ENCODE peak calls at places on chromosomes 5 and 9, in ten cellular contexts. A, C, L, K, Q, F, N, Z, Y and I are unnamed samples.

GRCh38 chr9:77588319-77588937 is 59.7 kb downstream of the GNA14 start:
- DNase-seq in C (no peak), Q (no peak), Z (no peak), K (no peak), N (peak; percentile 73), L (peak; percentile 57), Y (peak; percentile 21), F (no peak), A (no peak), I (peak; percentile 13)

GRCh38 chr9:23341346-23341745 is 484.7 kb downstream of the ELAVL2 start:
- DNase-seq in A (no peak), Y (no peak), F (no peak), L (no peak), N (no peak), K (no peak), Q (no peak), C (no peak), Z (no peak), I (no peak)

GRCh38 chr5:54845567-54845941 is 139.8 kb downstream of the ESM1 start:
- DNase-seq in F (no peak), L (peak; percentile 4), A (no peak), N (peak; percentile 62), Q (no peak), C (no peak), Y (no peak), Z (no peak), K (no peak), I (peak; percentile 63)

GRCh38 chr5:145479862-145480261 is 355.3 kb downstream of the PRELID2 start:
- DNase-seq in N (no peak), C (no peak), Z (no peak), Q (no peak), F (no peak), Y (no peak), K (no peak), L (no peak), A (no peak), I (no peak)

GRCh38 chr5:59095480-59095879 is 512.6 kb downstream of the RAB3C start:
- DNase-seq in L (no peak), K (no peak), Z (no peak), N (peak; percentile 42), C (no peak), A (no peak), Y (no peak), F (no peak), Q (no peak), I (no peak)

GRCh38 chr9:14661421-14662059 is 31.7 kb downstream of the ZDHHC21 start:
- DNase-seq in K (no peak), A (no peak), L (peak; percentile 63), Q (peak; percentile 6), C (no peak), F (no peak), Y (no peak), Z (no peak), N (no peak), I (no peak)

GRCh38 chr9:110769667-110770066 is 101.1 kb downstream of the MUSK start:
- DNase-seq in K (no peak), Q (no peak), C (no peak), N (no peak), Y (no peak), F (no peak), A (no peak), L (no peak), Z (no peak), I (no peak)

GRCh38 chr5:131382407-131383395 is 118.8 kb downstream of the CDC42SE2 start:
- DNase-seq in Y (peak; percentile 62), N (no peak), A (no peak), F (peak; percentile 72), C (no peak), Z (no peak), L (peak; percentile 82), K (no peak), Q (peak; percentile 57), I (no peak)

GRCh38 chr5:159496773-159497172 is 166.5 kb upstream of the IL12B start:
- DNase-seq in N (no peak), A (no peak), Z (no peak), C (no peak), Q (no peak), Y (no peak), K (no peak), L (no peak), F (no peak), I (no peak)

GRCh38 chr9:84846501-84847323 is 177.2 kb downstream of the NTRK2 start:
- DNase-seq in Z (no peak), Y (no peak), Q (no peak), C (no peak), L (no peak), N (no peak), A (no peak), K (no peak), F (no peak), I (no peak)

GRCh38 chr5:177519463-177520235 is 2.9 kb upstream of the DDX41 start:
- DNase-seq in C (no peak), Z (no peak), L (no peak), Y (no peak), A (no peak), N (no peak), Q (no peak), K (no peak), F (no peak), I (no peak)

GRCh38 chr9:93852728-93853127 is 102.4 kb downstream of the BARX1 start:
- DNase-seq in Y (no peak), Q (no peak), C (no peak), Z (no peak), L (no peak), A (no peak), K (no peak), F (no peak), N (no peak), I (no peak)

GRCh38 chr9:21084242-21084850 is 6.6 kb upstream of the IFNB1 start:
- DNase-seq in Y (no peak), K (no peak), C (no peak), Z (no peak), A (no peak), F (no peak), L (no peak), N (no peak), Q (no peak), I (no peak)

GRCh38 chr5:73617510-73618279 is 8.3 kb upstream of the ARHGEF28 start:
- DNase-seq in Q (no peak), A (no peak), F (no peak), L (no peak), N (no peak), K (no peak), Z (no peak), C (no peak), Y (no peak), I (no peak)

GRCh38 chr5:59126665-59127354 is 543.9 kb downstream of the RAB3C start:
- DNase-seq in Z (no peak), A (no peak), K (no peak), N (no peak), F (no peak), Q (no peak), Y (peak; percentile 22), C (no peak), L (no peak), I (peak; percentile 14)

GRCh38 chr5:3854069-3854741 is 258.6 kb downstream of the IRX1 start:
- DNase-seq in Q (no peak), Y (no peak), K (no peak), C (no peak), F (no peak), L (no peak), A (no peak), N (no peak), Z (no peak), I (no peak)

GRCh38 chr5:159971931-159972461 is 36.9 kb upstream of the TTC1 start:
- DNase-seq in Q (peak; percentile 36), Z (no peak), L (no peak), A (peak; percentile 17), K (no peak), N (no peak), F (no peak), C (no peak), Y (no peak), I (no peak)

GRCh38 chr5:123795688-123796087 is 283.7 kb downstream of the CSNK1G3 start:
- DNase-seq in K (no peak), N (no peak), L (no peak), Q (no peak), Z (no peak), C (no peak), Y (no peak), A (no peak), F (no peak), I (no peak)

GRCh38 chr5:151724360-151724759 is 34.1 kb downstream of the ATOX1 start:
- DNase-seq in Q (no peak), Y (peak; percentile 59), K (no peak), C (no peak), F (no peak), A (no peak), L (no peak), Z (no peak), N (no peak), I (peak; percentile 57)

GRCh38 chr5:159240301-159240870 is 22.7 kb upstream of the UBLCP1 start:
- DNase-seq in F (no peak), L (no peak), Y (no peak), Q (peak; percentile 20), Z (no peak), A (no peak), N (peak; percentile 18), C (no peak), K (no peak), I (no peak)

GRCh38 chr5:169149317-169149716 is 151.6 kb downstream of the SLIT3 start:
- DNase-seq in K (no peak), Q (peak; percentile 58), L (no peak), A (peak; percentile 4), Z (no peak), Y (no peak), C (no peak), F (no peak), N (no peak), I (no peak)

GRCh38 chr5:151139646-151140045 is 17.9 kb downstream of the ANXA6 start:
- DNase-seq in L (no peak), C (no peak), F (no peak), K (no peak), Z (no peak), Q (no peak), A (no peak), N (no peak), Y (no peak), I (no peak)

GRCh38 chr9:130074391-130075115 is 20.8 kb downstream of the GPR107 start:
- DNase-seq in Z (no peak), Y (no peak), A (no peak), Q (no peak), N (no peak), L (no peak), F (no peak), C (no peak), K (no peak), I (no peak)

GRCh38 chr9:3924145-3924544 is 375.7 kb downstream of the GLIS3 start:
- DNase-seq in Q (no peak), L (no peak), K (no peak), Y (no peak), Z (no peak), N (no peak), F (no peak), A (no peak), C (no peak), I (no peak)

GRCh38 chr5:73229271-73229670 is 56.3 kb downstream of the TMEM174 start:
- DNase-seq in Z (no peak), L (no peak), A (no peak), C (no peak), K (no peak), N (no peak), Q (no peak), F (no peak), Y (no peak), I (no peak)

GRCh38 chr9:86521936-86522335 is 167.7 kb upstream of the TUT7 start:
- DNase-seq in C (no peak), A (no peak), F (no peak), L (no peak), Q (no peak), Y (peak; percentile 20), N (no peak), K (no peak), Z (no peak), I (no peak)

GRCh38 chr5:132692632-132692967 is 18.8 kb downstream of the IL4 start:
- DNase-seq in Q (no peak), L (no peak), Y (no peak), C (no peak), N (no peak), A (no peak), F (no peak), K (no peak), Z (no peak), I (no peak)

GRCh38 chr5:126198509-126198908 is 224.7 kb upstream of the GRAMD2B start:
- DNase-seq in Y (no peak), N (no peak), Z (no peak), A (no peak), K (no peak), F (no peak), Q (no peak), C (no peak), L (no peak), I (no peak)